ENCODE peak calls at places on chromosomes 6 and 20, in six cellular contexts. E is skeletal muscle cell; Y is NCI-H187; L is AG04450; A is activated CD4-positive, alpha-beta T cell treated with anti-CD3 and anti-CD28 coated beads for 1 hour; J is mesendoderm. Q is an unnamed sample.

GRCh38 chr6:27617700-27618689 is 145.1 kb upstream of the ZNF184 start:
- DNase-seq in E (no peak), Y (no peak), L (no peak), A (no peak), J (peak), Q (no peak)

GRCh38 chr6:130377911-130378310 is 12.1 kb downstream of the TMEM200A start:
- DNase-seq in E (no peak), Y (no peak), L (no peak), A (no peak), J (no peak), Q (no peak)

GRCh38 chr6:2127484-2127911 is 117.9 kb downstream of the GMDS start:
- DNase-seq in E (no peak), Y (no peak), L (no peak), A (peak), J (no peak), Q (no peak)

GRCh38 chr6:91437295-91437694 is 850.4 kb upstream of the MAP3K7 start:
- DNase-seq in E (no peak), Y (no peak), L (no peak), A (no peak), J (peak), Q (no peak)

GRCh38 chr6:46932941-46933340 is 11.2 kb upstream of the ADGRF5 start:
- DNase-seq in E (no peak), Y (no peak), L (no peak), A (no peak), J (no peak), Q (no peak)

GRCh38 chr6:55756711-55757110 is 118.7 kb downstream of the BMP5 start:
- DNase-seq in E (peak), Y (no peak), L (no peak), A (no peak), J (no peak), Q (no peak)

GRCh38 chr20:23296841-23297701 is 53.5 kb upstream of the NXT1 start:
- DNase-seq in E (peak), Y (no peak), L (no peak), A (no peak), J (peak), Q (no peak)

GRCh38 chr20:33992145-33992922 is 1.4 kb upstream of the RALY start:
- DNase-seq in E (no peak), Y (no peak), L (no peak), A (no peak), J (no peak), Q (no peak)

GRCh38 chr6:80622641-80623040 is 516.2 kb downstream of the BCKDHB start:
- DNase-seq in E (no peak), Y (no peak), L (no peak), A (no peak), J (no peak), Q (no peak)

GRCh38 chr20:62449951-62450815 is 22.8 kb upstream of the RBBP8NL start:
- DNase-seq in E (no peak), Y (no peak), L (no peak), A (no peak), J (no peak), Q (no peak)

GRCh38 chr6:17156112-17156921 is 54.5 kb downstream of the STMND1 start:
- DNase-seq in E (peak), Y (peak), L (peak), A (peak), J (peak), Q (peak)

GRCh38 chr6:16777794-16778193 is 16.5 kb upstream of the ATXN1 start:
- DNase-seq in E (no peak), Y (no peak), L (no peak), A (no peak), J (no peak), Q (no peak)

GRCh38 chr6:141484726-141485125 is 648.0 kb upstream of the GJE1 start:
- DNase-seq in E (no peak), Y (no peak), L (no peak), A (no peak), J (no peak), Q (no peak)

GRCh38 chr20:41654884-41655283 is 36.7 kb upstream of the CHD6 start:
- DNase-seq in E (peak), Y (no peak), L (no peak), A (no peak), J (peak), Q (no peak)

GRCh38 chr6:164069352-164070022 is 655.0 kb downstream of the QKI start:
- DNase-seq in E (peak), Y (no peak), L (no peak), A (no peak), J (no peak), Q (no peak)

GRCh38 chr6:78966542-78966941 is 99.2 kb downstream of the IRAK1BP1 start:
- DNase-seq in E (no peak), Y (no peak), L (no peak), A (no peak), J (no peak), Q (no peak)

GRCh38 chr6:39169448-39170344 is 54.7 kb upstream of the SAYSD1 start:
- DNase-seq in E (no peak), Y (no peak), L (no peak), A (no peak), J (no peak), Q (no peak)

GRCh38 chr6:104699598-104700329 is 160.0 kb downstream of the HACE1 start:
- DNase-seq in E (no peak), Y (no peak), L (no peak), A (no peak), J (peak), Q (no peak)

GRCh38 chr20:1893721-1894470 is 1.3 kb upstream of the SIRPA start:
- DNase-seq in E (no peak), Y (no peak), L (no peak), A (no peak), J (no peak), Q (no peak)